ENCODE peak calls at places on chromosome 20, in ten cellular contexts. One of them, this sample, is unnamed.

GRCh38 chr20:53712212-53712977 is 118.8 kb upstream of the ZNF217 start:
- DNase-seq in iris pigment epithelial cell: no peak
- DNase-seq in aorta: no peak
- DNase-seq in activated CD8-positive, alpha-beta memory T cell treated with anti-CD3 and anti-CD28 coated beads, Interleukin-2, amount 50 U/mL, for 48 hours: no peak
- DNase-seq in LHCN-M2: no peak
- DNase-seq in erythroblast: no peak
- DNase-seq in fibroblast of lung: no peak
- DNase-seq in EL: no peak
- DNase-seq in body of pancreas: no peak
- DNase-seq in ovary: no peak
- DNase-seq in this sample: no peak

GRCh38 chr20:10381477-10381876 is 52.5 kb downstream of the MKKS start:
- DNase-seq in iris pigment epithelial cell: no peak
- DNase-seq in aorta: no peak
- DNase-seq in activated CD8-positive, alpha-beta memory T cell treated with anti-CD3 and anti-CD28 coated beads, Interleukin-2, amount 50 U/mL, for 48 hours: no peak
- DNase-seq in LHCN-M2: no peak
- DNase-seq in erythroblast: no peak
- DNase-seq in fibroblast of lung: peak
- DNase-seq in EL: no peak
- DNase-seq in body of pancreas: no peak
- DNase-seq in ovary: no peak
- DNase-seq in this sample: peak

GRCh38 chr20:8388707-8389106 is 256.6 kb downstream of the PLCB1 start:
- DNase-seq in iris pigment epithelial cell: peak
- DNase-seq in aorta: no peak
- DNase-seq in activated CD8-positive, alpha-beta memory T cell treated with anti-CD3 and anti-CD28 coated beads, Interleukin-2, amount 50 U/mL, for 48 hours: no peak
- DNase-seq in LHCN-M2: no peak
- DNase-seq in erythroblast: no peak
- DNase-seq in fibroblast of lung: peak
- DNase-seq in EL: peak
- DNase-seq in body of pancreas: no peak
- DNase-seq in ovary: no peak
- DNase-seq in this sample: peak

GRCh38 chr20:15220778-15221565 is 883.6 kb upstream of the FLRT3 start:
- DNase-seq in iris pigment epithelial cell: peak
- DNase-seq in aorta: no peak
- DNase-seq in activated CD8-positive, alpha-beta memory T cell treated with anti-CD3 and anti-CD28 coated beads, Interleukin-2, amount 50 U/mL, for 48 hours: no peak
- DNase-seq in LHCN-M2: peak
- DNase-seq in erythroblast: no peak
- DNase-seq in fibroblast of lung: peak
- DNase-seq in EL: peak
- DNase-seq in body of pancreas: no peak
- DNase-seq in ovary: no peak
- DNase-seq in this sample: peak

GRCh38 chr20:48782073-48782472 is 45.7 kb downstream of the PREX1 start:
- DNase-seq in iris pigment epithelial cell: no peak
- DNase-seq in aorta: no peak
- DNase-seq in activated CD8-positive, alpha-beta memory T cell treated with anti-CD3 and anti-CD28 coated beads, Interleukin-2, amount 50 U/mL, for 48 hours: no peak
- DNase-seq in LHCN-M2: no peak
- DNase-seq in erythroblast: no peak
- DNase-seq in fibroblast of lung: no peak
- DNase-seq in EL: no peak
- DNase-seq in body of pancreas: no peak
- DNase-seq in ovary: no peak
- DNase-seq in this sample: no peak

GRCh38 chr20:35048739-35049138 is 43.9 kb downstream of the TRPC4AP start:
- DNase-seq in iris pigment epithelial cell: no peak
- DNase-seq in aorta: no peak
- DNase-seq in activated CD8-positive, alpha-beta memory T cell treated with anti-CD3 and anti-CD28 coated beads, Interleukin-2, amount 50 U/mL, for 48 hours: no peak
- DNase-seq in LHCN-M2: no peak
- DNase-seq in erythroblast: no peak
- DNase-seq in fibroblast of lung: no peak
- DNase-seq in EL: no peak
- DNase-seq in body of pancreas: no peak
- DNase-seq in ovary: no peak
- DNase-seq in this sample: peak

GRCh38 chr20:49340161-49340966 is 62.5 kb upstream of the ZNFX1 start:
- DNase-seq in iris pigment epithelial cell: no peak
- DNase-seq in aorta: peak
- DNase-seq in activated CD8-positive, alpha-beta memory T cell treated with anti-CD3 and anti-CD28 coated beads, Interleukin-2, amount 50 U/mL, for 48 hours: no peak
- DNase-seq in LHCN-M2: peak
- DNase-seq in erythroblast: no peak
- DNase-seq in fibroblast of lung: peak
- DNase-seq in EL: peak
- DNase-seq in body of pancreas: no peak
- DNase-seq in ovary: no peak
- DNase-seq in this sample: peak

GRCh38 chr20:4811661-4812181 is 90.0 kb downstream of the PRND start:
- DNase-seq in iris pigment epithelial cell: no peak
- DNase-seq in aorta: no peak
- DNase-seq in activated CD8-positive, alpha-beta memory T cell treated with anti-CD3 and anti-CD28 coated beads, Interleukin-2, amount 50 U/mL, for 48 hours: peak
- DNase-seq in LHCN-M2: no peak
- DNase-seq in erythroblast: no peak
- DNase-seq in fibroblast of lung: no peak
- DNase-seq in EL: no peak
- DNase-seq in body of pancreas: peak
- DNase-seq in ovary: no peak
- DNase-seq in this sample: no peak

GRCh38 chr20:64077094-64077493 is 2.2 kb downstream of the RGS19 start:
- DNase-seq in iris pigment epithelial cell: no peak
- DNase-seq in aorta: no peak
- DNase-seq in activated CD8-positive, alpha-beta memory T cell treated with anti-CD3 and anti-CD28 coated beads, Interleukin-2, amount 50 U/mL, for 48 hours: no peak
- DNase-seq in LHCN-M2: no peak
- DNase-seq in erythroblast: no peak
- DNase-seq in fibroblast of lung: no peak
- DNase-seq in EL: no peak
- DNase-seq in body of pancreas: no peak
- DNase-seq in ovary: no peak
- DNase-seq in this sample: no peak

GRCh38 chr20:63626424-63627128 is at the start of gene GMEB2:
- DNase-seq in iris pigment epithelial cell: no peak
- DNase-seq in aorta: peak
- DNase-seq in activated CD8-positive, alpha-beta memory T cell treated with anti-CD3 and anti-CD28 coated beads, Interleukin-2, amount 50 U/mL, for 48 hours: peak
- DNase-seq in LHCN-M2: peak
- DNase-seq in erythroblast: peak
- DNase-seq in fibroblast of lung: no peak
- DNase-seq in EL: no peak
- DNase-seq in body of pancreas: peak
- DNase-seq in ovary: peak
- DNase-seq in this sample: peak

GRCh38 chr20:53871541-53871940 is 198.9 kb downstream of the BCAS1 start:
- DNase-seq in iris pigment epithelial cell: no peak
- DNase-seq in aorta: no peak
- DNase-seq in activated CD8-positive, alpha-beta memory T cell treated with anti-CD3 and anti-CD28 coated beads, Interleukin-2, amount 50 U/mL, for 48 hours: no peak
- DNase-seq in LHCN-M2: no peak
- DNase-seq in erythroblast: no peak
- DNase-seq in fibroblast of lung: no peak
- DNase-seq in EL: no peak
- DNase-seq in body of pancreas: no peak
- DNase-seq in ovary: no peak
- DNase-seq in this sample: no peak

GRCh38 chr20:62143118-62143975 is at the start of the genes PSMA7 and SS18L1:
- DNase-seq in iris pigment epithelial cell: peak
- DNase-seq in aorta: peak
- DNase-seq in activated CD8-positive, alpha-beta memory T cell treated with anti-CD3 and anti-CD28 coated beads, Interleukin-2, amount 50 U/mL, for 48 hours: peak
- DNase-seq in LHCN-M2: peak
- DNase-seq in erythroblast: peak
- DNase-seq in fibroblast of lung: peak
- DNase-seq in EL: peak
- DNase-seq in body of pancreas: peak
- DNase-seq in ovary: peak
- DNase-seq in this sample: peak

GRCh38 chr20:50788045-50788867 is 6.6 kb upstream of the BCAS4 start:
- DNase-seq in iris pigment epithelial cell: peak
- DNase-seq in aorta: peak
- DNase-seq in activated CD8-positive, alpha-beta memory T cell treated with anti-CD3 and anti-CD28 coated beads, Interleukin-2, amount 50 U/mL, for 48 hours: no peak
- DNase-seq in LHCN-M2: peak
- DNase-seq in erythroblast: no peak
- DNase-seq in fibroblast of lung: peak
- DNase-seq in EL: peak
- DNase-seq in body of pancreas: peak
- DNase-seq in ovary: peak
- DNase-seq in this sample: peak

GRCh38 chr20:17645010-17645409 is 37.0 kb downstream of the RRBP1 start:
- DNase-seq in iris pigment epithelial cell: no peak
- DNase-seq in aorta: peak
- DNase-seq in activated CD8-positive, alpha-beta memory T cell treated with anti-CD3 and anti-CD28 coated beads, Interleukin-2, amount 50 U/mL, for 48 hours: no peak
- DNase-seq in LHCN-M2: no peak
- DNase-seq in erythroblast: no peak
- DNase-seq in fibroblast of lung: no peak
- DNase-seq in EL: no peak
- DNase-seq in body of pancreas: no peak
- DNase-seq in ovary: no peak
- DNase-seq in this sample: no peak

GRCh38 chr20:12383770-12384304 is 466.1 kb downstream of the BTBD3 start:
- DNase-seq in iris pigment epithelial cell: peak
- DNase-seq in aorta: no peak
- DNase-seq in activated CD8-positive, alpha-beta memory T cell treated with anti-CD3 and anti-CD28 coated beads, Interleukin-2, amount 50 U/mL, for 48 hours: no peak
- DNase-seq in LHCN-M2: no peak
- DNase-seq in erythroblast: no peak
- DNase-seq in fibroblast of lung: no peak
- DNase-seq in EL: no peak
- DNase-seq in body of pancreas: no peak
- DNase-seq in ovary: no peak
- DNase-seq in this sample: peak

GRCh38 chr20:568865-569415 is 25.4 kb upstream of the CSNK2A1 start:
- DNase-seq in iris pigment epithelial cell: no peak
- DNase-seq in aorta: no peak
- DNase-seq in activated CD8-positive, alpha-beta memory T cell treated with anti-CD3 and anti-CD28 coated beads, Interleukin-2, amount 50 U/mL, for 48 hours: no peak
- DNase-seq in LHCN-M2: no peak
- DNase-seq in erythroblast: no peak
- DNase-seq in fibroblast of lung: no peak
- DNase-seq in EL: peak
- DNase-seq in body of pancreas: no peak
- DNase-seq in ovary: no peak
- DNase-seq in this sample: no peak

GRCh38 chr20:62369508-62370114 is 2.5 kb upstream of the LAMA5 start:
- DNase-seq in iris pigment epithelial cell: no peak
- DNase-seq in aorta: no peak
- DNase-seq in activated CD8-positive, alpha-beta memory T cell treated with anti-CD3 and anti-CD28 coated beads, Interleukin-2, amount 50 U/mL, for 48 hours: no peak
- DNase-seq in LHCN-M2: peak
- DNase-seq in erythroblast: no peak
- DNase-seq in fibroblast of lung: no peak
- DNase-seq in EL: no peak
- DNase-seq in body of pancreas: no peak
- DNase-seq in ovary: no peak
- DNase-seq in this sample: peak

GRCh38 chr20:56520180-56520579 is 4.4 kb upstream of the FAM209A start:
- DNase-seq in iris pigment epithelial cell: no peak
- DNase-seq in aorta: no peak
- DNase-seq in activated CD8-positive, alpha-beta memory T cell treated with anti-CD3 and anti-CD28 coated beads, Interleukin-2, amount 50 U/mL, for 48 hours: no peak
- DNase-seq in LHCN-M2: no peak
- DNase-seq in erythroblast: no peak
- DNase-seq in fibroblast of lung: no peak
- DNase-seq in EL: no peak
- DNase-seq in body of pancreas: no peak
- DNase-seq in ovary: no peak
- DNase-seq in this sample: no peak

GRCh38 chr20:19981091-19981490 is 36.1 kb upstream of the NAA20 start:
- DNase-seq in iris pigment epithelial cell: peak
- DNase-seq in aorta: no peak
- DNase-seq in activated CD8-positive, alpha-beta memory T cell treated with anti-CD3 and anti-CD28 coated beads, Interleukin-2, amount 50 U/mL, for 48 hours: no peak
- DNase-seq in LHCN-M2: peak
- DNase-seq in erythroblast: no peak
- DNase-seq in fibroblast of lung: peak
- DNase-seq in EL: peak
- DNase-seq in body of pancreas: peak
- DNase-seq in ovary: no peak
- DNase-seq in this sample: peak

GRCh38 chr20:44637490-44638372 is 13.8 kb downstream of the ADA start:
- DNase-seq in iris pigment epithelial cell: no peak
- DNase-seq in aorta: no peak
- DNase-seq in activated CD8-positive, alpha-beta memory T cell treated with anti-CD3 and anti-CD28 coated beads, Interleukin-2, amount 50 U/mL, for 48 hours: no peak
- DNase-seq in LHCN-M2: no peak
- DNase-seq in erythroblast: no peak
- DNase-seq in fibroblast of lung: no peak
- DNase-seq in EL: no peak
- DNase-seq in body of pancreas: no peak
- DNase-seq in ovary: no peak
- DNase-seq in this sample: no peak

GRCh38 chr20:57619053-57619831 is 984 bp downstream of the ZBP1 start:
- DNase-seq in iris pigment epithelial cell: no peak
- DNase-seq in aorta: peak
- DNase-seq in activated CD8-positive, alpha-beta memory T cell treated with anti-CD3 and anti-CD28 coated beads, Interleukin-2, amount 50 U/mL, for 48 hours: no peak
- DNase-seq in LHCN-M2: no peak
- DNase-seq in erythroblast: no peak
- DNase-seq in fibroblast of lung: no peak
- DNase-seq in EL: no peak
- DNase-seq in body of pancreas: peak
- DNase-seq in ovary: no peak
- DNase-seq in this sample: peak

GRCh38 chr20:50397058-50397457 is 113.1 kb upstream of the PTPN1 start:
- DNase-seq in iris pigment epithelial cell: no peak
- DNase-seq in aorta: no peak
- DNase-seq in activated CD8-positive, alpha-beta memory T cell treated with anti-CD3 and anti-CD28 coated beads, Interleukin-2, amount 50 U/mL, for 48 hours: no peak
- DNase-seq in LHCN-M2: no peak
- DNase-seq in erythroblast: no peak
- DNase-seq in fibroblast of lung: no peak
- DNase-seq in EL: no peak
- DNase-seq in body of pancreas: no peak
- DNase-seq in ovary: no peak
- DNase-seq in this sample: no peak

GRCh38 chr20:8007490-8007889 is 12.1 kb downstream of the TMX4 start:
- DNase-seq in iris pigment epithelial cell: no peak
- DNase-seq in aorta: no peak
- DNase-seq in activated CD8-positive, alpha-beta memory T cell treated with anti-CD3 and anti-CD28 coated beads, Interleukin-2, amount 50 U/mL, for 48 hours: no peak
- DNase-seq in LHCN-M2: no peak
- DNase-seq in erythroblast: no peak
- DNase-seq in fibroblast of lung: no peak
- DNase-seq in EL: no peak
- DNase-seq in body of pancreas: no peak
- DNase-seq in ovary: no peak
- DNase-seq in this sample: no peak

GRCh38 chr20:22305391-22305790 is 279.0 kb downstream of the FOXA2 start:
- DNase-seq in iris pigment epithelial cell: no peak
- DNase-seq in aorta: no peak
- DNase-seq in activated CD8-positive, alpha-beta memory T cell treated with anti-CD3 and anti-CD28 coated beads, Interleukin-2, amount 50 U/mL, for 48 hours: no peak
- DNase-seq in LHCN-M2: no peak
- DNase-seq in erythroblast: no peak
- DNase-seq in fibroblast of lung: no peak
- DNase-seq in EL: no peak
- DNase-seq in body of pancreas: no peak
- DNase-seq in ovary: no peak
- DNase-seq in this sample: no peak

GRCh38 chr20:32445539-32446273 is 87.6 kb downstream of the ASXL1 start:
- DNase-seq in iris pigment epithelial cell: no peak
- DNase-seq in aorta: peak
- DNase-seq in activated CD8-positive, alpha-beta memory T cell treated with anti-CD3 and anti-CD28 coated beads, Interleukin-2, amount 50 U/mL, for 48 hours: no peak
- DNase-seq in LHCN-M2: no peak
- DNase-seq in erythroblast: no peak
- DNase-seq in fibroblast of lung: no peak
- DNase-seq in EL: no peak
- DNase-seq in body of pancreas: no peak
- DNase-seq in ovary: no peak
- DNase-seq in this sample: no peak

GRCh38 chr20:51888186-51888790 is 86.0 kb upstream of the SALL4 start:
- DNase-seq in iris pigment epithelial cell: no peak
- DNase-seq in aorta: no peak
- DNase-seq in activated CD8-positive, alpha-beta memory T cell treated with anti-CD3 and anti-CD28 coated beads, Interleukin-2, amount 50 U/mL, for 48 hours: no peak
- DNase-seq in LHCN-M2: no peak
- DNase-seq in erythroblast: no peak
- DNase-seq in fibroblast of lung: no peak
- DNase-seq in EL: no peak
- DNase-seq in body of pancreas: no peak
- DNase-seq in ovary: no peak
- DNase-seq in this sample: no peak

GRCh38 chr20:36128463-36129176 is 25.9 kb upstream of the EPB41L1 start:
- DNase-seq in iris pigment epithelial cell: peak
- DNase-seq in aorta: no peak
- DNase-seq in activated CD8-positive, alpha-beta memory T cell treated with anti-CD3 and anti-CD28 coated beads, Interleukin-2, amount 50 U/mL, for 48 hours: no peak
- DNase-seq in LHCN-M2: peak
- DNase-seq in erythroblast: no peak
- DNase-seq in fibroblast of lung: peak
- DNase-seq in EL: peak
- DNase-seq in body of pancreas: no peak
- DNase-seq in ovary: no peak
- DNase-seq in this sample: peak

GRCh38 chr20:63016514-63017075 is 9.8 kb upstream of the BHLHE23 start:
- DNase-seq in iris pigment epithelial cell: no peak
- DNase-seq in aorta: no peak
- DNase-seq in activated CD8-positive, alpha-beta memory T cell treated with anti-CD3 and anti-CD28 coated beads, Interleukin-2, amount 50 U/mL, for 48 hours: no peak
- DNase-seq in LHCN-M2: no peak
- DNase-seq in erythroblast: no peak
- DNase-seq in fibroblast of lung: no peak
- DNase-seq in EL: no peak
- DNase-seq in body of pancreas: no peak
- DNase-seq in ovary: no peak
- DNase-seq in this sample: no peak

This sample was measured in RPMI7951.